ENCODE peak calls at places on chromosomes 13 and 19, in four cellular contexts. Q, U, T and J are unnamed samples.

GRCh38 chr13:32021785-32022184 is 9.8 kb upstream of the FRY start:
- DNase-seq in U (no peak), T (no peak), Q (no peak), J (no peak)

GRCh38 chr19:18637644-18638630 is 1.1 kb downstream of the KLHL26 start:
- DNase-seq in Q (peak), T (no peak), U (peak), J (no peak)

GRCh38 chr19:5827891-5828660 is 11.4 kb downstream of the FUT6 start:
- DNase-seq in Q (peak), T (peak), U (peak), J (peak)

GRCh38 chr13:36175621-36176020 is 38.7 kb downstream of the SOHLH2 start:
- DNase-seq in Q (no peak), U (no peak), T (no peak), J (no peak)

GRCh38 chr13:95530178-95530577 is 22.3 kb upstream of the CLDN10 start:
- DNase-seq in T (peak), U (peak), Q (no peak), J (peak)

GRCh38 chr13:32947886-32948285 is 68.3 kb upstream of the KL start:
- DNase-seq in Q (no peak), T (no peak), U (no peak), J (no peak)

GRCh38 chr19:18062043-18062442 is 24.7 kb downstream of the IL12RB1 start:
- DNase-seq in U (no peak), T (no peak), Q (peak), J (no peak)

GRCh38 chr19:51691122-51692064 is 1.7 kb upstream of the SPACA6 start:
- DNase-seq in T (peak), Q (peak), U (no peak), J (peak)

GRCh38 chr13:52925775-52926285 is 77.4 kb upstream of the PCDH8 start:
- DNase-seq in T (no peak), U (no peak), Q (no peak), J (no peak)

GRCh38 chr13:98567140-98567539 is 9.8 kb downstream of the STK24 start:
- DNase-seq in Q (no peak), T (no peak), U (no peak), J (no peak)

GRCh38 chr19:52889931-52890330 is 7.5 kb downstream of the ZNF320 start:
- DNase-seq in T (no peak), Q (no peak), U (no peak), J (no peak)

GRCh38 chr19:10419646-10420443 is 493 bp upstream of the PDE4A start:
- DNase-seq in Q (peak), T (peak), U (no peak), J (peak)

GRCh38 chr13:113407531-113408393 is 43.8 kb upstream of the GRTP1 start:
- DNase-seq in T (no peak), Q (no peak), U (no peak), J (no peak)

GRCh38 chr13:46097015-46097414 is 7.8 kb downstream of the CPB2 start:
- DNase-seq in U (no peak), Q (no peak), T (no peak), J (no peak)

GRCh38 chr13:73129023-73129422 is 70.2 kb downstream of the KLF5 start:
- DNase-seq in Q (no peak), U (no peak), T (peak), J (no peak)

GRCh38 chr13:107407074-107407473 is 808.3 kb downstream of the LIG4 start:
- DNase-seq in Q (no peak), U (no peak), T (no peak), J (no peak)

GRCh38 chr19:31693131-31693700 is 344.0 kb upstream of the TSHZ3 start:
- DNase-seq in Q (peak), U (no peak), T (no peak), J (no peak)

GRCh38 chr13:60329221-60329983 is 67.6 kb upstream of the TDRD3 start:
- DNase-seq in T (peak), Q (peak), U (peak), J (peak)

GRCh38 chr13:103291693-103292572 is 225.7 kb upstream of the SLC10A2 start:
- DNase-seq in U (no peak), T (no peak), Q (peak), J (no peak)

GRCh38 chr19:6766357-6767080 is 716 bp downstream of the SH2D3A start:
- DNase-seq in Q (no peak), U (no peak), T (no peak), J (no peak)

GRCh38 chr19:12217332-12217731 is 54.4 kb downstream of the ZNF136 start:
- DNase-seq in U (no peak), T (no peak), Q (no peak), J (no peak)
- TF ChIP-seq CTCF in U (no peak), T (no peak), Q (no peak), J (no peak)

GRCh38 chr19:45159204-45159970 is 1.4 kb downstream of the NKPD1 start:
- DNase-seq in U (no peak), Q (no peak), T (no peak), J (no peak)
- H2AFZ ChIP-seq in U (no peak), Q (no peak), T (no peak), J (no peak)

GRCh38 chr13:27952931-27953670 is 16.0 kb downstream of the CDX2 start:
- DNase-seq in T (no peak), Q (no peak), U (no peak), J (no peak)

GRCh38 chr13:27955192-27955591 is 13.9 kb downstream of the CDX2 start:
- DNase-seq in Q (no peak), T (no peak), U (no peak), J (no peak)

GRCh38 chr13:27956576-27957300 is 12.4 kb downstream of the CDX2 start:
- DNase-seq in T (no peak), U (no peak), Q (no peak), J (no peak)

GRCh38 chr13:27954406-27954851 is 14.7 kb downstream of the CDX2 start:
- DNase-seq in Q (peak), T (no peak), U (no peak), J (peak)

DNA sequence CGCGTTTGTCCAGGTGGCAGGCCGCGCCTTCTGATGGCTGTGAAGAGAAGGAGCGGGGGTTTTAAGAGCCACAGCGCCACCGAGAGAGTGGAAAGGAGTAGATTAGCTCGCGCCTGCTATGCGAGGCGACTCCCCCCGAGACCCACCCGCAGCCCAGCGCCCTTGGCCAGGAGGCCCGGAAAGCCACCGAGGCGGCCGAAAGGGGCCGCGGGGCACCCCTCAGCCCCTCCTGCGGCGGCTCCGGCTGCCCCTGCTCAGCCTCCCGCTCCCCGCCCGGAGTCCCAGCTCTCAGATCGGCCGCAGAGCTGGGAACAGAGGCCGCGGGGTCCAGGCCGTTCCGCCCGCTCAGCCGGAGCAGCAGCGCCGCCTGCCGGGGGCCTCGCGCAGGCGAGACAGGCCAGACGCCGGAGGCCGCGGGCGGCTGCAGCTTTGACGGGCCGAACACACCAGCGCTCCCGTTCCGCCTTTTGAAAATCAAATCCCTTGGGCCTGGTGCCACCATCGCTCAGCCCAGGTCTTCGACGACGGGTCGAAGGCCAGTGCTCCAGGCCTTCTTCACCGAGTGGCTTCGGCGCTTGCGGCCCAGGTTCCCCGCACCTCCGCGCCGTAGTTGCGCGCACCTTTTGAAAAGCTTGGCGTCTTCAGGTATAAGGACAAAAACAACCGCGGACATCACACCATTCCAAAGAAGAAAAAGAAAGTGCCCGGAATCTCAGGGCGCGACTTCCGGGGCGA is 15.3 kb downstream of the CDX2 start:
- DNase-seq in Q (peak), T (peak), U (peak), J (peak)
- TF ChIP-seq CTCF in Q (peak), T (peak), U (no peak), J (peak)

GRCh38 chr19:13882841-13883240 is 5.9 kb downstream of the NANOS3 start:
- DNase-seq in T (no peak), U (no peak), Q (no peak), J (no peak)

GRCh38 chr19:13881692-13882418 is 4.9 kb downstream of the NANOS3 start:
- DNase-seq in U (no peak), T (peak), Q (peak), J (peak)

GRCh38 chr19:13882419-13882795 is 5.5 kb downstream of the NANOS3 start:
- DNase-seq in T (no peak), Q (no peak), U (no peak), J (no peak)

GRCh38 chr19:13880059-13880672 is 3.2 kb downstream of the NANOS3 start:
- DNase-seq in U (peak), Q (peak), T (peak), J (peak)

GRCh38 chr19:13881231-13881691 is 4.3 kb downstream of the NANOS3 start:
- DNase-seq in T (peak), U (peak), Q (peak), J (peak)
- H2AFZ ChIP-seq in T (peak), U (no peak), Q (peak), J (peak)

DNA sequence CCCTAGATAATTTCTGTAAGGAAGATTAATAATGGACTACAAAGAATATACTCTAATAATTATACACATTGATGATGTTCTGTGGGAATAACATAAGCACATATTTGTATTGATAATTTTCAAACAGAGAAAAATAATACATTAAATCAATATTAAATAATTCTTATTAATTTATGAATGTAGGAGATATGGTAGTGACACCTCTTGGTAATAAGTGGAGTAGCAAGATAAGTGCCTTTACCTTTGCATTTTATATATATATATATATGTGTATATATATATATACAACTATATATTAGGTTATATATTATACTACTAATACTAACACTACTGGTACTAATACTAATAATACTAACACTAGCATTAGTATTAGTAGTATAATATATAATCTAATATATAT is 905.8 kb downstream of the SLITRK1 start:
- DNase-seq in T (no peak), Q (no peak), U (no peak), J (peak)
- TF ChIP-seq CTCF in T (no peak), Q (no peak), U (peak), J (peak)

DNA sequence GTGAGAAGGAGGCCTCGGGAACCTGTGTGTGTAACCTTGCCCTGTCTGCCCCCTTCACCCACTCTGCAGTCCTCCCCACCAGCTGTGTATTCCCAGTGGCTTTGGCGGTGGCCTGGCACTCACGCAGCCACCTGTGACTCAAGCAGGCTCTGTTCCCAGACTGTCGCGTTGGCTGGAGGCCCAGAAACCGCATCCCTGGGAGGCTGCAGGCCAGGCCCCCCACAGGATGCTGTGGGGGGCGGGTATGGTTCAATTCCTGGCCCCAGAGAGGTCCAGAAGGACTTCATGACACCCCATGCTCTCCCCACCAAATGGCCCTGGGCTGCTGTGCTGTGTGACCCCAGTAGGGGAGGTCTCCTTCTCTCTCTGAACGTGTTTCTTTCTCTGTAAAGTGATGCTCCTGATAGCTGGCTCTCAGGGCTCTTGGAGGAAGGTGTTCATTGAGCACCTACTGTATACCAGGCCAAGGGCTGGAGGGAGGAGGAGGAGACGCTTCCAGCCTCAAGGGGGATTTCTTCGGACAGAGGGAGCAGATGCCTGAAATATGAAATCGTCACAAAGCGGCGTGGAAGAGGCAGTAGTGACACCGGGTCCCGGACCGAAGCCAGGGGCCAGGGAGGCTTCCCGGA is 1.9 kb upstream of the LINGO3 start:
- DNase-seq in Q (no peak), U (no peak), T (peak), J (peak)
- H2AFZ ChIP-seq in Q (no peak), U (no peak), T (no peak), J (no peak)

DNA sequence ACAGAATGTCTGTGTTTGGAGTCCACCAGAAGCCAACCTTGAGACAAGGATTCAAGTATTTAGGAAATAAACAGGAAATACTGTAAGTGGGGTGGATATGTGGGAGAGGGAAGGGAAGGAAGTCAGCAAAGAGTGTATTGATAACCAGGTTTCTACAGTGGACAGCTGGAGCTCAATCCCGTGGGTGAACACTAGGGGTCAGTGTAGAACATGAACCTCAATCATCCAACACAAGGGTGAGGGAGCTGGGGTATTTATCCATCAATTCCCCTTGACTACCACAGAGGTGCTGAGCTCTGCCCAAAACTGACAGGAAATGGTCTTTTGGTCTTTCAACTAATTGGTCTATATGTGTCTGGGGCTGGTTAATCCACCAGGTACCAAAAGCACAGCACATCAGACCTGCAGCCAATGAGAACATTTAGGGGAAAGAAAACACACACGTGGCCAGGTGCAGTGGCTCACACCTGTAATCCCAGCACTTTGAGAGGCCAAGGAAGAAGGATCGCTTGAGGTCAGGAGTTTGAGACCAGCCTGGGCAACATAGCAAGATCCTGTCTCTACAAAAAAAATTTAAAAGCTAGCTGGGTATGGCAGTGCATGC is 5.6 kb upstream of the SYDE1 start:
- DNase-seq in U (peak), T (no peak), Q (peak), J (peak)
- TF ChIP-seq CTCF in U (peak), T (peak), Q (peak), J (peak)

GRCh38 chr13:109871018-109871370 is 84.6 kb upstream of the IRS2 start:
- DNase-seq in U (peak), Q (no peak), T (peak), J (peak)

GRCh38 chr13:109867766-109868165 is 81.4 kb upstream of the IRS2 start:
- DNase-seq in Q (no peak), T (no peak), U (no peak), J (no peak)

GRCh38 chr13:109868583-109869311 is 82.4 kb upstream of the IRS2 start:
- DNase-seq in U (no peak), T (no peak), Q (no peak), J (no peak)

GRCh38 chr13:109870281-109871017 is 84.1 kb upstream of the IRS2 start:
- DNase-seq in T (no peak), U (no peak), Q (no peak), J (no peak)

GRCh38 chr13:109869312-109870237 is 83.2 kb upstream of the IRS2 start:
- DNase-seq in Q (peak), U (peak), T (peak), J (peak)
- H2AFZ ChIP-seq in Q (peak), U (peak), T (peak), J (peak)

GRCh38 chr13:97330448-97330847 is 103.5 kb upstream of the RAP2A start:
- DNase-seq in U (no peak), Q (no peak), T (no peak), J (no peak)
- TF ChIP-seq CTCF in U (no peak), Q (no peak), T (no peak), J (no peak)

GRCh38 chr13:43157796-43158195 is 134.4 kb downstream of the DNAJC15 start:
- DNase-seq in U (no peak), Q (no peak), T (peak), J (peak)
- H2AFZ ChIP-seq in U (no peak), Q (no peak), T (no peak), J (no peak)